ENCODE peak calls at places on chromosomes 13 and 19, in ten cellular contexts. B, L, S, K, W, P, Z, C, X and H are unnamed samples.

GRCh38 chr19:46515290-46515609 is 19.6 kb upstream of the PNMA8B start:
- DNase-seq in B (no peak), L (no peak), S (no peak), K (no peak), W (no peak), P (no peak), Z (no peak), C (no peak), X (no peak), H (no peak)

GRCh38 chr19:19067276-19068072 is 3.7 kb downstream of the SLC25A42 start:
- DNase-seq in B (no peak), L (no peak), S (no peak), K (no peak), W (no peak), P (no peak), Z (no peak), C (no peak), X (no peak), H (no peak)

GRCh38 chr13:28981530-28981929 is 161.4 kb downstream of the MTUS2 start:
- DNase-seq in B (no peak), L (no peak), S (no peak), K (no peak), W (no peak), P (no peak), Z (no peak), C (no peak), X (no peak), H (no peak)

GRCh38 chr19:16429066-16429758 is 42.6 kb downstream of the EPS15L1 start:
- DNase-seq in B (no peak), L (peak), S (no peak), K (no peak), W (no peak), P (no peak), Z (no peak), C (no peak), X (peak), H (no peak)

GRCh38 chr13:20121154-20121515 is 39.7 kb downstream of the GJA3 start:
- DNase-seq in B (no peak), L (no peak), S (no peak), K (no peak), W (peak), P (peak), Z (no peak), C (no peak), X (no peak), H (no peak)

GRCh38 chr19:42250666-42251531 is 4.0 kb downstream of the ERF start:
- DNase-seq in B (no peak), L (no peak), S (no peak), K (peak), W (no peak), P (no peak), Z (no peak), C (no peak), X (no peak), H (no peak)

GRCh38 chr19:5037936-5038335 is 69.0 kb downstream of the KDM4B start:
- DNase-seq in B (no peak), L (no peak), S (no peak), K (no peak), W (no peak), P (no peak), Z (no peak), C (no peak), X (no peak), H (no peak)

GRCh38 chr19:41887711-41888382 is 4.9 kb downstream of the ARHGEF1 start:
- DNase-seq in B (peak), L (peak), S (peak), K (peak), W (peak), P (peak), Z (no peak), C (peak), X (peak), H (peak)

GRCh38 chr13:101416181-101417042 is at the start of gene NALCN:
- DNase-seq in B (no peak), L (peak), S (no peak), K (peak), W (peak), P (no peak), Z (no peak), C (no peak), X (no peak), H (peak)

GRCh38 chr19:39746836-39747529 is 9.2 kb upstream of the CLC start:
- DNase-seq in B (no peak), L (peak), S (no peak), K (no peak), W (no peak), P (no peak), Z (no peak), C (no peak), X (no peak), H (no peak)

GRCh38 chr13:71860547-71861131 is 6.4 kb downstream of the DACH1 start:
- DNase-seq in B (no peak), L (no peak), S (no peak), K (no peak), W (no peak), P (no peak), Z (no peak), C (no peak), X (no peak), H (no peak)

GRCh38 chr19:46890423-46891170 is 29.8 kb downstream of the ARHGAP35 start:
- DNase-seq in B (peak), L (peak), S (no peak), K (no peak), W (peak), P (no peak), Z (no peak), C (no peak), X (no peak), H (peak)

GRCh38 chr13:66348745-66349720 is 881.1 kb downstream of the PCDH9 start:
- DNase-seq in B (no peak), L (peak), S (no peak), K (no peak), W (no peak), P (no peak), Z (no peak), C (no peak), X (peak), H (no peak)

GRCh38 chr13:112153364-112153763 is 86.4 kb downstream of the SOX1 start:
- DNase-seq in B (no peak), L (no peak), S (no peak), K (no peak), W (no peak), P (no peak), Z (no peak), C (no peak), X (no peak), H (no peak)

GRCh38 chr19:18668744-18669523 is 14.5 kb upstream of the CRTC1 start:
- DNase-seq in B (no peak), L (no peak), S (no peak), K (no peak), W (no peak), P (no peak), Z (no peak), C (no peak), X (no peak), H (no peak)

GRCh38 chr13:72565893-72566292 is 161.5 kb downstream of the MZT1 start:
- DNase-seq in B (no peak), L (no peak), S (no peak), K (no peak), W (no peak), P (no peak), Z (peak), C (no peak), X (no peak), H (peak)

GRCh38 chr13:50672025-50672424 is 171.5 kb downstream of the DLEU7 start:
- DNase-seq in B (no peak), L (peak), S (no peak), K (no peak), W (peak), P (no peak), Z (no peak), C (no peak), X (no peak), H (peak)

GRCh38 chr13:88979465-88980180 is 1308.5 kb downstream of the SLITRK5 start:
- DNase-seq in B (no peak), L (no peak), S (no peak), K (no peak), W (no peak), P (no peak), Z (no peak), C (no peak), X (no peak), H (peak)

GRCh38 chr13:26132756-26133155 is 80.9 kb upstream of the SHISA2 start:
- DNase-seq in B (no peak), L (no peak), S (no peak), K (no peak), W (no peak), P (no peak), Z (no peak), C (no peak), X (no peak), H (no peak)

GRCh38 chr19:5191091-5191490 is 149.5 kb downstream of the PTPRS start:
- DNase-seq in B (no peak), L (no peak), S (no peak), K (no peak), W (no peak), P (no peak), Z (no peak), C (no peak), X (no peak), H (no peak)

GRCh38 chr19:16874250-16874977 is 14.4 kb upstream of the F2RL3 start:
- DNase-seq in B (no peak), L (no peak), S (no peak), K (no peak), W (no peak), P (no peak), Z (no peak), C (no peak), X (no peak), H (no peak)

GRCh38 chr13:76425930-76426329 is 460.3 kb downstream of the KCTD12 start:
- DNase-seq in B (no peak), L (no peak), S (no peak), K (no peak), W (no peak), P (no peak), Z (no peak), C (no peak), X (no peak), H (peak)

GRCh38 chr13:109160887-109161669 is 531.7 kb downstream of the MYO16 start:
- DNase-seq in B (no peak), L (no peak), S (peak), K (no peak), W (no peak), P (peak), Z (no peak), C (no peak), X (no peak), H (no peak)

GRCh38 chr13:108624108-108624507 is 5.3 kb upstream of the MYO16 start:
- DNase-seq in B (no peak), L (no peak), S (no peak), K (no peak), W (no peak), P (no peak), Z (no peak), C (no peak), X (no peak), H (no peak)

GRCh38 chr19:48487544-48487943 is 18.4 kb downstream of the CYTH2 start:
- DNase-seq in B (no peak), L (no peak), S (no peak), K (no peak), W (no peak), P (no peak), Z (no peak), C (no peak), X (no peak), H (no peak)